ENCODE peak calls at places on chromosomes 3 and 15, in seven cellular contexts. C, T, Y, X, D, K and S are unnamed samples. For H3K4me1 and H3K9me3, the result is how much of the 10 kb centered on the place peaks cover.

GRCh38 chr15:33735637-33736247 is 232.6 kb upstream of the CHRM5 start:
- DNase-seq in X (peak), Y (peak), K (no peak), C (no peak), T (no peak), D (peak), S (no peak)

GRCh38 chr3:27574438-27574795 is 90.2 kb upstream of the SLC4A7 start:
- DNase-seq in D (no peak), K (no peak), Y (no peak), X (no peak), C (no peak), T (no peak), S (no peak)

GRCh38 chr3:113140876-113141275 is 70.5 kb upstream of the BOC start:
- DNase-seq in C (no peak), K (no peak), Y (no peak), X (no peak), T (no peak), D (no peak), S (no peak)

GRCh38 chr15:37059051-37059450 is 41.3 kb downstream of the MEIS2 start:
- DNase-seq in T (no peak), Y (no peak), C (no peak), K (no peak), D (no peak), X (no peak), S (no peak)

GRCh38 chr3:177473184-177473583 is 275.9 kb upstream of the TBL1XR1 start:
- DNase-seq in T (no peak), X (no peak), K (no peak), C (no peak), D (no peak), Y (no peak), S (no peak)

GRCh38 chr3:111810909-111811308 is 48.2 kb upstream of the PHLDB2 start:
- DNase-seq in Y (no peak), K (no peak), T (no peak), D (no peak), C (no peak), X (no peak), S (no peak)

GRCh38 chr3:175852560-175852959 is 993.4 kb downstream of the NAALADL2 start:
- DNase-seq in X (no peak), T (no peak), K (no peak), C (no peak), D (no peak), Y (no peak), S (no peak)

GRCh38 chr3:4720316-4721075 is 227.3 kb downstream of the ITPR1 start:
- DNase-seq in Y (no peak), D (peak), T (peak), C (peak), K (peak), X (peak), S (peak)

GRCh38 chr15:43104426-43104825 is 1.4 kb downstream of the UBR1 start:
- DNase-seq in X (no peak), D (no peak), K (no peak), T (no peak), Y (no peak), C (no peak), S (no peak)

GRCh38 chr3:138960417-138960852 is 13.4 kb downstream of the FOXL2NB start:
- DNase-seq in X (peak), K (no peak), T (no peak), C (no peak), Y (no peak), D (no peak), S (no peak)

GRCh38 chr3:170707899-170708298 is 122.0 kb upstream of the SLC7A14 start:
- DNase-seq in C (no peak), T (no peak), Y (no peak), D (no peak), K (no peak), X (no peak), S (no peak)

GRCh38 chr15:87954783-87955182 is 301.8 kb downstream of the NTRK3 start:
- DNase-seq in T (no peak), Y (no peak), K (no peak), X (no peak), C (no peak), D (no peak), S (no peak)

GRCh38 chr3:168801792-168802191 is 706.1 kb upstream of the GOLIM4 start:
- DNase-seq in C (no peak), X (no peak), Y (no peak), K (no peak), D (no peak), T (no peak), S (no peak)

DNA sequence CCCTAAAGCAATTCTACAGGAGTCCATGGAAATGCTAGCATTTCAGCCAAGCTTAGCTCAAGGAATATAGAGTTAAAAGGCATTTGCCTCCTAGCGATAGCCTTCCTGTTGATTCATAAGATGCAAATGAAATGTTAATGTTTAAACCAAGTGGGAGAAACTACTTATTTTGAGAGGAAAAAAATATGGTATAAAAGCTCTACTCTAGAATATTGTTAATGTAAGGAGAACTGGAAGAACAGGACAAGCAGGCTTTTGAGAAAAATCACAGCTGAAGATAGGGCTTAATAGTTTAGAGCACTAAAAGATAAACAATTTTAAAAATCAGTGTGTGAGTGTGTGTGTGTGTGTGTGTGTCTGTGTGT is 1.6 kb upstream of the ALCAM start:
- DNase-seq in K (no peak), Y (no peak), T (no peak), D (no peak), X (no peak), C (no peak), S (no peak)
- H3K4me1 ChIP-seq in K (under half), Y (under half), T (under half), D (under half), X (under half), C (under half), S (under half)

GRCh38 chr15:25236861-25237155 is 202.0 kb downstream of the UBE3A start:
- DNase-seq in D (no peak), T (peak), C (peak), X (no peak), Y (no peak), K (no peak), S (no peak)

GRCh38 chr15:25234831-25235230 is 204.0 kb downstream of the UBE3A start:
- DNase-seq in Y (no peak), C (no peak), T (no peak), K (no peak), D (no peak), X (no peak), S (no peak)

GRCh38 chr15:25236143-25236860 is 202.5 kb downstream of the UBE3A start:
- DNase-seq in D (no peak), Y (no peak), K (no peak), C (peak), T (no peak), X (no peak), S (no peak)

GRCh38 chr15:25233766-25234350 is 205.0 kb downstream of the UBE3A start:
- DNase-seq in X (no peak), K (no peak), Y (no peak), C (no peak), T (no peak), D (no peak), S (no peak)

GRCh38 chr15:25235391-25235790 is 203.4 kb downstream of the UBE3A start:
- DNase-seq in Y (no peak), D (no peak), X (no peak), K (no peak), C (no peak), T (no peak), S (no peak)
- H3K9me3 ChIP-seq in Y (under half), D (under half), X (half or more), K (under half), C (under half), T (under half), S (under half)

DNA sequence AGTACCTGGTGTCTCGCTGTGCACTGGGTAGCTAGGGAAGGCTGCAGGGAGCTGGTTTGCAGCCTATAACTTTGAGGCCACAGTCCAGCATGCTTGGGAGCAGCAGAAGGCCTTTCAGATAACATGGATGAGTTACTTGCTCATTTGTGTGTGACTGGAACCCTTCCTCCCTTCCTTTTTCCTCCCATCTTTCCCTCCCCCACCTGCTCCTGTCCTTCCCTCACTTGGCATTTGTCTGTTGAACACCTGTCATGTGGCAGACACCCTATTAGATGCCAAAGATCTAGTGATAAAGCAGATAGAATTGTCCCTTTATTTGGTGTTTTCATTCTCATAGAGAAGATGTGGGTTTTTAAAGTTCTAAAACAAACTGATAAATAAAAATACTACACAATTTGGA is 71.6 kb downstream of the LRTM1 start:
- DNase-seq in C (no peak), T (no peak), X (no peak), Y (no peak), D (no peak), K (no peak), S (no peak)
- H3K4me1 ChIP-seq in C (under half), T (under half), X (under half), Y (under half), D (under half), K (under half), S (under half)

DNA sequence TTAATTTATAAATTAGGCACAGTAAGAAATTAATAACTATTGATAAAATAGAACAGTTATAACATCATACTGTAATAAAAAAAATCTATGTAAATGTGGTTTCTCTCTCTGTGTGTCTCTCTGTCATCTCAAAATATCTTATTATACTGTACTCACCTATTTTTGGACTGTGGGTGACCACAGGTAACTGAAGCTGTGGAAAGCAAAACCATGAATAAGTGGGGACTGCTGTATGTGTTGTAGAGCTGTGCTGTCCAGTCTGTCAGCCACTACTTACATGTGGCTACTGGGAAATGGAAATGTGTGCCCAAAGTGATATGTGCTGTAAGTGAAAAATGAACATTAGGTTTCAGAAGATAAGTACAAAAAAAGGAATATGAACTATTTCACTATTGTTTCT is 145.5 kb downstream of the CNTN4 start:
- DNase-seq in D (no peak), K (no peak), C (no peak), X (no peak), T (no peak), Y (no peak), S (no peak)
- H3K9me3 ChIP-seq in D (under half), K (under half), C (under half), X (under half), T (under half), Y (under half), S (under half)

GRCh38 chr3:129176051-129176450 is 7.6 kb downstream of the CNBP start:
- DNase-seq in K (no peak), C (no peak), Y (no peak), T (no peak), D (no peak), X (no peak), S (no peak)

GRCh38 chr3:129173725-129174124 is 10.0 kb downstream of the CNBP start:
- DNase-seq in K (no peak), D (no peak), X (no peak), T (no peak), C (no peak), Y (no peak), S (no peak)

DNA sequence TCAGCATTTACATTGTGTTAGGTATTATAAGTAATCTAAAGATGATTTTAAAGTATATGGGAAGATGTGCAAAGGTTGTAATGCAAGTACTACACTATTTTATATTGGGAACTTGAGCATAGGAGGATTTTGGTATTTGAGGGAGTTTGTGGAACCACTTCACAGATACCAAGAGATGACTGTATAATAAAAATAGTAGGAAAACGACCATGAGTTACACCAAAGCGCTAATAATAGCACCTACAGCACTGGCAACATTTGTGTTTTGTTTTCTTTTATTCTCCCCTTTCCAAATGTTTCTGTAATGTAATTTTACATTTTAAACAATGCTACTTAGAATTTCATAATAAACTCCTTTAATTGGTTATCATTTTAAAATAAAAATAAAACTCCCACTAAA is 10.5 kb downstream of the CNBP start:
- DNase-seq in D (no peak), K (no peak), T (no peak), C (no peak), X (no peak), Y (no peak), S (no peak)
- H3K4me1 ChIP-seq in D (under half), K (under half), T (under half), C (half or more), X (under half), Y (under half), S (half or more)

GRCh38 chr3:193236990-193237389 is 4.0 kb upstream of the PLAAT1 start:
- DNase-seq in X (no peak), T (no peak), C (no peak), Y (no peak), K (no peak), D (no peak), S (no peak)
- H3K9me3 ChIP-seq in X (under half), T (under half), C (under half), Y (under half), K (under half), D (under half), S (under half)

DNA sequence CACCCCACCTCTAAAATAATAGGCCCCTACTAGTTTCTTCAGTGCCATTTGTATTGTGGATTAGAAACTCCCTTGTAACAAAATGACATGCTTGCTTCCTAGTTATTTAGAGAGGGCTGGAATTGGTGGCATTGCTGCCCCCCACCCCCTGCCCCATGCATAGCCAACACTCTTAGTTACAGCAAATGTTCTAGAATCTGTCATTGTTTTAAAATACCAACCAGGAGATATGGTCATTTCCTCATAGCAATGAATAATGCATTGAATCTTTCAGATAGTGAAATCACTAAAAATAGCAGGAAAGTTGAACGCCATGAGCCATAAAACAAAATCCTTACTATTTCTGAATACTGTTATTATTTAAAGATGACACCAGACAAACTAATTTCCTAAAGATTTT is 292.5 kb downstream of the ARPP21 start:
- DNase-seq in Y (no peak), X (no peak), K (no peak), T (no peak), C (no peak), D (no peak), S (no peak)
- H3K4me1 ChIP-seq in Y (under half), X (under half), K (under half), T (under half), C (under half), D (under half), S (under half)

DNA sequence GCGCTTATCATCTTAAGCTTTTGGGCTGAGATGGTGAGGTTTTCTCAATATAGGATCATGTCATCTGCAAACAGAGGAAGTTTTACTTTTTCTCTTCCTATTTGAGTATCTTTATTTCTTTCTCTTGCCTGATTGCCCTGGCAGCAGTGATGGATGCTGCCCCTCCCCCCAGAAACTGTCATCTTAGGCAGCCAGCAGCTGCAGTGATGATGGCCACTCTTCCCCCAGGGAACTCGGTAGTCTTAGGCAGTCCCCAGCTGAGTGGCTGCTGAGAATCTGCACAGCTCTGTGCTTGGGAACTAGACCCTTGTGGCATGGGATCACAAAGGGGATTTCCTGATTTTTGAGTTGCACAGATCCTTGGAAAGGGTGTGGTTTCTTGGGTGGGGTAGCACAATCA is 791.1 kb upstream of the ALCAM start:
- DNase-seq in T (no peak), Y (no peak), D (no peak), X (no peak), C (no peak), K (no peak), S (no peak)
- H3K9me3 ChIP-seq in T (under half), Y (under half), D (under half), X (under half), C (under half), K (under half), S (half or more)

GRCh38 chr15:99506399-99506798 is 59.4 kb upstream of the MEF2A start:
- DNase-seq in D (no peak), Y (no peak), C (no peak), X (no peak), K (no peak), T (no peak), S (no peak)
- H3K4me1 ChIP-seq in D (under half), Y (under half), C (under half), X (under half), K (under half), T (under half), S (half or more)